ENCODE peak calls at places on chromosomes 16 and 17, in eight cellular contexts. P, V, U, M, W, T, C and N are unnamed samples.
A peak's percentile ranks its signal among the peaks of the same experiment; 100 is the strongest.

GRCh38 chr16:14298374-14299122 is 227.4 kb downstream of the MRTFB start:
- DNase-seq in P (no peak), V (no peak), U (no peak), M (no peak), W (no peak), T (no peak), C (no peak), N (no peak)

GRCh38 chr16:79966226-79966625 is 365.7 kb upstream of the MAF start:
- DNase-seq in P (no peak), V (no peak), U (no peak), M (no peak), W (no peak), T (no peak), C (no peak), N (no peak)

GRCh38 chr16:88847654-88848053 is 9.1 kb downstream of the GALNS start:
- DNase-seq in P (no peak), V (no peak), U (no peak), M (no peak), W (no peak), T (no peak), C (no peak), N (no peak)

GRCh38 chr16:88407807-88408206 is 25.0 kb downstream of the ZNF469 start:
- DNase-seq in P (no peak), V (no peak), U (no peak), M (no peak), W (no peak), T (no peak), C (no peak), N (peak; percentile 86)

GRCh38 chr16:29807426-29808218 is 1.3 kb downstream of the MAZ start:
- DNase-seq in P (peak; percentile 96), V (peak; percentile 90), U (no peak), M (no peak), W (peak; percentile 94), T (peak; percentile 88), C (peak; percentile 93), N (peak; percentile 98)

GRCh38 chr16:68093816-68094613 is 8.8 kb downstream of the NFATC3 start:
- DNase-seq in P (peak; percentile 59), V (no peak), U (no peak), M (no peak), W (no peak), T (no peak), C (no peak), N (peak; percentile 51)

GRCh38 chr16:22023505-22023904 is 15.6 kb downstream of the MOSMO start:
- DNase-seq in P (no peak), V (no peak), U (no peak), M (no peak), W (peak; percentile 32), T (no peak), C (no peak), N (no peak)

GRCh38 chr16:54193656-54194007 is 93.0 kb downstream of the IRX3 start:
- DNase-seq in P (peak; percentile 68), V (peak; percentile 80), U (peak; percentile 47), M (peak; percentile 77), W (peak; percentile 73), T (peak; percentile 52), C (peak; percentile 87), N (peak; percentile 95)

GRCh38 chr16:19210968-19211367 is 42.9 kb downstream of the SYT17 start:
- DNase-seq in P (no peak), V (no peak), U (no peak), M (no peak), W (no peak), T (no peak), C (no peak), N (no peak)

GRCh38 chr17:73802314-73802713 is 158.1 kb upstream of the SDK2 start:
- DNase-seq in P (no peak), V (no peak), U (no peak), M (no peak), W (no peak), T (no peak), C (no peak), N (no peak)

GRCh38 chr16:745739-746138 is 4.9 kb upstream of the CIAO3 start:
- DNase-seq in P (peak; percentile 73), V (no peak), U (peak; percentile 63), M (no peak), W (no peak), T (no peak), C (no peak), N (no peak)

GRCh38 chr17:1107777-1108559 is 71.8 kb downstream of the ABR start:
- DNase-seq in P (no peak), V (no peak), U (no peak), M (no peak), W (no peak), T (no peak), C (peak; percentile 74), N (no peak)

GRCh38 chr16:67459066-67459857 is 21.7 kb downstream of the ATP6V0D1 start:
- DNase-seq in P (no peak), V (no peak), U (no peak), M (no peak), W (peak; percentile 91), T (no peak), C (peak; percentile 73), N (no peak)

GRCh38 chr17:34424814-34425490 is 61.9 kb upstream of the CCL1 start:
- DNase-seq in P (no peak), V (no peak), U (no peak), M (no peak), W (no peak), T (no peak), C (no peak), N (no peak)

GRCh38 chr17:46163316-46163715 is 29.9 kb downstream of the KANSL1 start:
- DNase-seq in P (no peak), V (no peak), U (no peak), M (no peak), W (no peak), T (no peak), C (no peak), N (peak; percentile 57)
- TF ChIP-seq POLR2A in P (no peak), V (no peak), U (no peak), M (no peak), W (no peak), T (no peak), C (no peak), N (no peak)

DNA sequence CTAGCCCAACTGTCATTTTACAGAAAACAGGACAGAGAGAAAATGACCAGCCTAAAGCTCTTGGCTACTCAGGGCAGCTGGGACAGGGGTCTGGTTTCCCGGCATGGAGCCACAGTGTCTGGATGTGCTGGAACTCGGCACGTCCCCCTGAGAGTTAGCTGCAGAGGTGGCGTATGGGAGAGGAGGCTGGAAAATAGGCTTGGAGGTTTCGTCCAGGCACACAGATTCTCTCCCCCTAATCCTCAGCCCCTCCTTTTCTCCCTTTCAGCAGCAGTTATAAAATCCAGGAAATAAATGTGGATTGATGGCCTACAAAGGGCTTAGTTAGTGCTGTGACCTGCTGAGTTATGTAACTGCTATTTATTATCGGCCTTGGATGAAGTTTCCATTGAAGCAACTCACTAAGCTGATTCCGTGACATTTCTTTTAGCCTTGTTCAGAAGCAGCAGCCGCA is 89.5 kb upstream of the TOB1 start:
- DNase-seq in P (no peak), V (no peak), U (no peak), M (no peak), W (peak; percentile 62), T (no peak), C (no peak), N (no peak)
- TF ChIP-seq POLR2A in P (no peak), V (no peak), U (no peak), M (no peak), W (peak; percentile 38), T (no peak), C (no peak), N (no peak)

DNA sequence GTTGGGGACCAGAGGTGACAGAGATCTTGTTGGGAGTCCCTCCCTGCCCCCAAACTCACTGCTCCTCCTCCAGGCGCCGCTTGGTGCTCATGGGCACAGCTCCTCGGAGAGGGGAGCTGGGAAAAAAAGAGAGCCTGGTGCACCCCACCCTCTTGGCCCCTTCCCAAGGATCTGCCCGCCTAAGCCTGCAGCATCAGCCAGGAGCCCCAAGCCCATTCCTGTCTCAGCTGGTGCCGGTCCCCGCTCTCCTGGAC is 400 bp downstream of the HCFC1R1 start:
- DNase-seq in P (peak; percentile 68), V (no peak), U (peak; percentile 51), M (peak; percentile 64), W (peak; percentile 44), T (peak; percentile 60), C (no peak), N (no peak)
- TF ChIP-seq POLR2A in P (no peak), V (no peak), U (no peak), M (no peak), W (no peak), T (no peak), C (no peak), N (no peak)

GRCh38 chr16:4837733-4838501 is 9.2 kb downstream of the GLYR1 start:
- DNase-seq in P (no peak), V (no peak), U (no peak), M (no peak), W (no peak), T (no peak), C (no peak), N (no peak)
- TF ChIP-seq POLR2A in P (no peak), V (no peak), U (no peak), M (no peak), W (no peak), T (no peak), C (no peak), N (no peak)

GRCh38 chr17:72425796-72426173 is 305.0 kb downstream of the SOX9 start:
- DNase-seq in P (no peak), V (no peak), U (no peak), M (no peak), W (no peak), T (no peak), C (no peak), N (no peak)
- TF ChIP-seq POLR2A in P (no peak), V (no peak), U (no peak), M (no peak), W (no peak), T (no peak), C (no peak), N (no peak)